ENCODE peak calls at places on chromosomes 5 and 9, in four cellular contexts. P, E, D and C are unnamed samples.

GRCh38 chr5:57825026-57825683 is 342.5 kb upstream of the ACTBL2 start:
- DNase-seq in D (no peak), P (no peak), E (no peak), C (no peak)

GRCh38 chr5:17277907-17278306 is 60.5 kb downstream of the BASP1 start:
- DNase-seq in P (no peak), E (no peak), D (no peak), C (no peak)

GRCh38 chr5:174489233-174489632 is 235.1 kb upstream of the MSX2 start:
- DNase-seq in E (no peak), D (no peak), P (no peak), C (no peak)

GRCh38 chr9:20186823-20187222 is 398.0 kb upstream of the SLC24A2 start:
- DNase-seq in P (no peak), E (no peak), D (no peak), C (no peak)

GRCh38 chr9:116377179-116377790 is 223.7 kb downstream of the PAPPA start:
- DNase-seq in P (no peak), D (no peak), E (no peak), C (no peak)

GRCh38 chr9:120926397-120926928 is at the start of gene TRAF1:
- DNase-seq in E (no peak), P (no peak), D (no peak), C (peak; percentile 76)

GRCh38 chr5:4901890-4902289 is 238.2 kb upstream of the ADAMTS16 start:
- DNase-seq in P (no peak), D (no peak), E (no peak), C (no peak)

GRCh38 chr5:67984546-67984945 is 231.0 kb upstream of the PIK3R1 start:
- DNase-seq in E (no peak), D (no peak), P (no peak), C (no peak)

GRCh38 chr9:126704157-126704941 is 90.6 kb downstream of the LMX1B start:
- DNase-seq in P (no peak), E (peak; percentile 78), D (no peak), C (no peak)

GRCh38 chr5:72224946-72225427 is 95.1 kb downstream of the MRPS27 start:
- DNase-seq in D (no peak), E (no peak), P (no peak), C (no peak)

GRCh38 chr5:58064799-58065198 is 395.1 kb downstream of the PLK2 start:
- DNase-seq in D (no peak), E (no peak), P (no peak), C (no peak)

GRCh38 chr5:179963375-179963774 is 55.7 kb upstream of the TBC1D9B start:
- DNase-seq in E (no peak), P (no peak), D (no peak), C (no peak)

GRCh38 chr5:145660897-145661650 is 174.1 kb downstream of the PRELID2 start:
- DNase-seq in D (no peak), P (no peak), E (no peak), C (no peak)

GRCh38 chr9:90219548-90220118 is 423.0 kb downstream of the DIRAS2 start:
- DNase-seq in D (no peak), E (peak; percentile 77), P (no peak), C (no peak)

DNA sequence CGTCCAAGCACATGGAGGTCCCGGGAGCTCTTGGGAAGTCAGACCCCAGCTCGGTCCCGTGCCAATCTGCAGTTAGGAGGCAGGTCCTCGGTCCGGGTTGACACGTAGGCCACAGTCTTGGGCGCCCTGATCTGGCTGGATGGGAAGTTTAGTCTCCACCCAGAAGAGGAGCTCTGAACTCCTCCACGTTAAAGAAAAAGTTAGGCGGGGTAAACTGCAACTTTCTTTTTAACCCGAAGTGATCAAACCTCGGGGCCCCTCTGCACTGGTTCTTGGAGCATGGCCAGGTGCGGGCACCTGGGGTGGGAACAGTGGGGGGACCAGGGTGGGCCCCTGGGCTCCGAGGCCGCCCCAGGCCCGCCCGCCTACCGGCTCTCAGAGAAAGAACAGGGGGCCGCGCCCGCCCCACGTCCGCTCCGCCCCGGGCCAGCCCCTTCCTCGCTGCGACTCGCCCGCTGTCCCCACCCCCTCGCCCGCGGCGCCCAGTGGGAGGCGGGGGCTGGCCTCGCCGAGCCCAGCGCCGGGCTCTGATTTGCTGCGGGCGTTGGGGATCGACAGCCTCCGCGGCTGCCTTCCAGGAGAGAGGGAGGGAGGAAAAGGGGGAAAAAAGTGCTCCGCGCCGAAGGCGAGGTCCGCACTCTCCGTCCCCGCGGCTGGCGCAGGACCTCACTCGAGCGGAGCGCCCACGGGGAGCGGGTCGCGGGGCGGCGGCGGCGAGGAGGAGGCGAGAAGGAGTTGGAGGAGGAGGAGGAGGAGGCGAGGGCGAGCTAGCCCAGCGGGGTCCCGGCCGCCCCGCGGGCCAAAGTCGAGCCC is at the start of gene COL5A1:
- DNase-seq in E (peak; percentile 96), D (peak; percentile 91), P (peak; percentile 83), C (no peak)
- TF ChIP-seq CTCF in E (no peak), D (peak; percentile 15), P (peak; percentile 14), C (no peak)

DNA sequence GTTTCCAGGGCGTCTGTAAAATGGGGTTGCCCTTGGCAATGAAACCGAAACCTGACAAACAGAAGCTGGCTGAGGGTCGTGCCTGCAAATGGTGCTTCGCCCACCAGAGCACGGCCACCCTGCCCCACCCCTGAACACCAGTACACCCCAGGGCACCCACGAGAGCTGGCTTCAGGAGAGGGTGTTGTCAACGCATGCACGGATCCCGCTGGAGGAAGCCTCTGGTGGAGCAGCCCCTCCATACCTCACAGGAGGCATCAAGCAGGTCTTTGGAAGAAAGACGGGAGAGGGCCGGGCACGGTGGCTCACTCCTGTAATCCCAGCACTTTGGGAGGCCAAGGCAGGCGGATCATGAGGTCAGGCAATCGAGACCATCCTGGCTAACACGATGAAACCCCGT is 8.6 kb downstream of the SLC6A3 start:
- DNase-seq in P (no peak), E (no peak), D (no peak), C (no peak)
- TF ChIP-seq CTCF in P (no peak), E (no peak), D (no peak), C (no peak)

DNA sequence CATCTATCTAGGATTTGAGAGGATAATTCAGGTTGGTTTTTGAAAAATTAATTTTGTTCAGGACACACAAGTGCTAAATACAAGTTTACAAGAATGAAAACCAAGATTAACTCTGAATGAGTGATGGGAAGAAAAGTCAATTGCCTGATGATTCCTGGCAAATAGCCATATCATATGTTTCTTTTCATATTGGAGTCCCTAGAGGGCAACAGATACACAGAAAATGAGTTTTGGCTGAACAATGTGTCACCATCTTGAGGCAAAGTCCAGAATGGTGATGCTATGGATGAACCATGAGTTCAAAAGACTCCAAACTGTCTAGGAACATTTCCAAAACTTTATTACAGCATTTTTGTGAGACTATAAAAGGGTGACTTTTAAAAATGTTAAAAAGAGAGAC is 382.9 kb downstream of the TMEM161B start:
- DNase-seq in P (no peak), E (no peak), D (no peak), C (no peak)
- TF ChIP-seq CTCF in P (no peak), E (no peak), D (no peak), C (no peak)

GRCh38 chr9:15510789-15511575 is at the start of gene PSIP1:
- DNase-seq in D (peak; percentile 80), E (peak; percentile 88), P (peak; percentile 68), C (peak; percentile 72)

GRCh38 chr9:15509931-15510788 is 610 bp downstream of the PSIP1 start:
- DNase-seq in D (peak; percentile 32), E (peak; percentile 85), P (peak; percentile 31), C (no peak)

GRCh38 chr9:15512204-15512603 is 1.4 kb upstream of the PSIP1 start:
- DNase-seq in D (no peak), E (no peak), P (no peak), C (no peak)

GRCh38 chr9:15512889-15513288 is 2.1 kb upstream of the PSIP1 start:
- DNase-seq in E (no peak), P (no peak), D (no peak), C (no peak)

GRCh38 chr9:15513335-15513734 is 2.6 kb upstream of the PSIP1 start:
- DNase-seq in E (no peak), D (no peak), P (no peak), C (no peak)
- TF ChIP-seq CTCF in E (no peak), D (no peak), P (peak; percentile 12), C (no peak)

DNA sequence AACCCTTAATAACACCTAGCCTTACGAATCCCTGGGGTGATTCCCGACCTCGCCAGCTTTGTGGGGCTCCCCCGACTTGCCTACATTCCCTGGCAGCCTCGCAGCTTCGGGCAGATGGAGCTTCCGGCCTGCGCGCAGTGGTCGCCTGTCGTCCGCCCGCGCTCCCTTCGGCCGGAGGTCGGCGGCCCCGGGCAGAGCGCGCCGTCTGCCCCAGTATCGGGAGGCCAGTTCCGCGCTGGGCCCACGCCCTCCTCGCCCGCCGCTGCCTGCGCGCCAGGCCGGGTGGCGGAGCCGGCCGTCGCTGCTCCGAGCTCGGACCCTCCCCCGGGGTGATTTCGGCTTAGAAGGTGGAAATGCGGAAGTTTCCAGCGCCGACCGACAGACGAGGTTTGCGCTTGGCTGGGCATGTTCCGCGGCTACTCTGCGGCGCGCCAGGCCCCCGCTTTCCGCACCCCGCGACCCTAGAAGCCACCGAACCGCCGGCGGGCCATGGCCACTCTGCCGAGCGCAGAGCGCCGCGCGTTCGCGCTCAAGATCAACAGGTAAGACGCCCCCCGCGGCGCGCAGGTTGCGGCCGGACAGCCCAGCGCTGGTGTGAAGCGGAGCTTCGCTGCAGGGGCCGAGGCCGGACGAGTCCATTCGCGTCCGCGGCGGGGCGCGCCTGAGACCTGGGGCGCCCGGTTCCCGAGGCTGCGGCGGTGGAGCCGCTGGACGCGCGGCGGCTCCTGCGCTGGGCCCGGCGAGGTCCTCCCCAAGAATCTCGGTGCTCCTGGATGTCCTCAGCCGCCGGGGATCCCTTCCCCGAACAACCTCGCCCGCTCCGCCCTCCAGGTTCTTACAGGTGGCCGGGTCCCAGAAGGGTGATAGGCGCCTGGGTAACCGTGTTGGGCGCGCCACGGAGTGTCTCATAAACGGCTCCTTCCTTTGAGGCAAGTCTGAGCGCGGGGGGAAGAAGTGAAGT is at the start of gene DOCK8:
- DNase-seq in P (peak; percentile 76), E (peak; percentile 84), D (peak; percentile 65), C (peak; percentile 86)
- TF ChIP-seq CTCF in P (peak; percentile 58), E (peak; percentile 33), D (peak; percentile 25), C (peak; percentile 73)

DNA sequence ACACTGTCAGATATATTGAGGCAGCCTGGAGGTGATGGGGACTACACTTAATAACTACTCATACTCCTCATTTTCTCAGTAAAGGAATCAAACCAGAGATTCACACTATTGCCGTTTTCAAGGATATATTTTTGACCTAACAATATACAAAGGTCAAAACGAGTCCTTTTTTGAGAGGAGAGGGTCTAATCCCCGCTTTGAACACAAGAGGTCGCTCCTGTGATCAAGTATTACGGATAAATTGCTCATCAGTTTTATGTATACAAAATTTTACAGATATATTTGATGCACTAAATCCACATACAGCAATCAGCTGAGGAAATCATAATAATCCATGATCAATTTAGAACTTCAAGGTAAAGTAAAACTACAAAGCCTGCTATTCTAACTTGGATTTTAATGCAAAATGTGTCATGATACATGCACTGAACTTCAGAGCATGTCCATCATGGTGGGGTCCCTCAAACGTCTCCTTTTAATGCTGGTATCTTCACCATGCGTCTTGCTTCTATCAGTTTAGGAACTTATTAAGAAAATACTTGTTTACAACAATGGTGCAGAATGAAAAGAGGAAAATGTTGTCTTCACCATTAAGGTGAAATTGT is 2.5 kb upstream of the ISL1 start:
- DNase-seq in E (no peak), D (no peak), P (no peak), C (no peak)
- TF ChIP-seq CTCF in E (peak; percentile 5), D (peak; percentile 25), P (peak; percentile 79), C (peak; percentile 17)

GRCh38 chr5:160030631-160031377 is 21.9 kb downstream of the TTC1 start:
- DNase-seq in D (no peak), P (no peak), E (no peak), C (no peak)

GRCh38 chr5:160029540-160030139 is 20.7 kb downstream of the TTC1 start:
- DNase-seq in D (no peak), E (no peak), P (no peak), C (no peak)

GRCh38 chr5:160033546-160034252 is 24.8 kb downstream of the TTC1 start:
- DNase-seq in P (no peak), E (no peak), D (no peak), C (no peak)

GRCh38 chr5:160023883-160024635 is 15.1 kb downstream of the TTC1 start:
- DNase-seq in D (no peak), P (no peak), E (no peak), C (no peak)

GRCh38 chr5:160029004-160029403 is 20.1 kb downstream of the TTC1 start:
- DNase-seq in D (no peak), P (no peak), E (no peak), C (no peak)
- TF ChIP-seq CTCF in D (no peak), P (no peak), E (no peak), C (no peak)